ENCODE peak calls at places on chromosomes 1 and 21, in six cellular contexts. L, W, S, P, G and H are unnamed samples.

GRCh38 chr21:16908087-16908486 is 604.8 kb upstream of the CXADR start:
- DNase-seq in L (no peak), W (peak), S (no peak), P (no peak), G (no peak), H (no peak)

GRCh38 chr1:167635233-167635648 is 5.2 kb downstream of the RCSD1 start:
- DNase-seq in L (no peak), W (no peak), S (no peak), P (no peak), G (no peak), H (no peak)

GRCh38 chr1:42592811-42593210 is 65.4 kb upstream of the PPIH start:
- DNase-seq in L (no peak), W (no peak), S (no peak), P (no peak), G (no peak), H (no peak)

GRCh38 chr1:24897263-24898151 is 32.6 kb downstream of the RUNX3 start:
- DNase-seq in L (no peak), W (no peak), S (no peak), P (no peak), G (no peak), H (no peak)

GRCh38 chr21:42526379-42526727 is 12.7 kb downstream of the SLC37A1 start:
- DNase-seq in L (no peak), W (no peak), S (no peak), P (no peak), G (no peak), H (no peak)

GRCh38 chr1:1861339-1861730 is 29.6 kb downstream of the GNB1 start:
- DNase-seq in L (no peak), W (no peak), S (no peak), P (no peak), G (no peak), H (no peak)

GRCh38 chr1:212760126-212760823 is 31.3 kb downstream of the NSL1 start:
- DNase-seq in L (no peak), W (no peak), S (peak), P (peak), G (no peak), H (peak)

GRCh38 chr21:30101967-30102366 is 64.6 kb downstream of the CLDN17 start:
- DNase-seq in L (no peak), W (no peak), S (no peak), P (no peak), G (no peak), H (no peak)

GRCh38 chr1:65114312-65114711 is 33.7 kb upstream of the AK4 start:
- DNase-seq in L (peak), W (peak), S (no peak), P (no peak), G (peak), H (no peak)

GRCh38 chr1:209797978-209798639 is 7.8 kb downstream of the IRF6 start:
- DNase-seq in L (no peak), W (no peak), S (no peak), P (no peak), G (no peak), H (no peak)

GRCh38 chr1:193104496-193104905 is 713 bp downstream of the GLRX2 start:
- DNase-seq in L (peak), W (peak), S (peak), P (peak), G (no peak), H (peak)

GRCh38 chr1:45793942-45794604 is 9.3 kb upstream of the MAST2 start:
- DNase-seq in L (no peak), W (no peak), S (no peak), P (no peak), G (no peak), H (no peak)

GRCh38 chr1:147452809-147453208 is 88.5 kb upstream of the BCL9 start:
- DNase-seq in L (no peak), W (no peak), S (no peak), P (no peak), G (no peak), H (no peak)

GRCh38 chr1:2027961-2028583 is 8.9 kb downstream of the GABRD start:
- DNase-seq in L (no peak), W (no peak), S (no peak), P (no peak), G (no peak), H (no peak)

GRCh38 chr1:23126801-23127200 is 41.9 kb downstream of the LUZP1 start:
- DNase-seq in L (no peak), W (no peak), S (no peak), P (no peak), G (no peak), H (no peak)

GRCh38 chr1:178774263-178774662 is 49.2 kb downstream of the RALGPS2 start:
- DNase-seq in L (peak), W (peak), S (no peak), P (no peak), G (no peak), H (peak)

GRCh38 chr1:89088597-89088996 is 23.6 kb upstream of the GBP1 start:
- DNase-seq in L (no peak), W (no peak), S (no peak), P (no peak), G (no peak), H (no peak)

GRCh38 chr21:42340187-42340586 is 10.6 kb downstream of the TFF2 start:
- DNase-seq in L (no peak), W (no peak), S (no peak), P (no peak), G (no peak), H (no peak)

GRCh38 chr21:35989185-35989735 is 71.1 kb downstream of the SETD4 start:
- DNase-seq in L (no peak), W (no peak), S (no peak), P (no peak), G (no peak), H (no peak)

GRCh38 chr1:244186372-244186771 is 135.3 kb downstream of the ZBTB18 start:
- DNase-seq in L (no peak), W (no peak), S (no peak), P (no peak), G (no peak), H (no peak)

GRCh38 chr1:179241716-179242115 is 12.2 kb upstream of the ABL2 start:
- DNase-seq in L (no peak), W (peak), S (no peak), P (no peak), G (no peak), H (no peak)

GRCh38 chr1:103058393-103058792 is 49.9 kb downstream of the COL11A1 start:
- DNase-seq in L (no peak), W (no peak), S (no peak), P (no peak), G (no peak), H (no peak)

GRCh38 chr21:45951676-45952075 is 29.9 kb upstream of the COL6A1 start:
- DNase-seq in L (no peak), W (no peak), S (no peak), P (no peak), G (no peak), H (no peak)

GRCh38 chr21:38903578-38904193 is 98.0 kb downstream of the ETS2 start:
- DNase-seq in L (no peak), W (no peak), S (no peak), P (no peak), G (no peak), H (no peak)